ENCODE peak calls at places on chromosome 18, in nine cellular contexts. One of them, this sample, is unnamed.

GRCh38 chr18:12394428-12394827 is 13.3 kb upstream of the PRELID3A start:
- DNase-seq in GM20000: no peak
- DNase-seq in NCI-H774: no peak
- DNase-seq in foreskin fibroblast: peak
- DNase-seq in stimulated activated CD4-positive, alpha-beta T cell treated with anti-CD3 and anti-CD28 coated beads, Interleukin-1b, Interleukin-23, amount 100 ng/mL, for 1 hour: no peak
- DNase-seq in LHCN-M2: no peak
- DNase-seq in activated naive CD4-positive, alpha-beta T cell treated with anti-CD3 and anti-CD28 coated beads for 36 hours: peak
- DNase-seq in M059J: no peak
- DNase-seq in NCI-H1694 treated with DMSO at 0.1 percent for 48 hours: no peak
- DNase-seq in this sample: no peak

GRCh38 chr18:49613141-49613641 is 51.3 kb downstream of the LIPG start:
- DNase-seq in GM20000: no peak
- DNase-seq in NCI-H774: no peak
- DNase-seq in stimulated activated CD4-positive, alpha-beta T cell treated with anti-CD3 and anti-CD28 coated beads, Interleukin-1b, Interleukin-23, amount 100 ng/mL, for 1 hour: no peak
- DNase-seq in activated naive CD4-positive, alpha-beta T cell treated with anti-CD3 and anti-CD28 coated beads for 36 hours: no peak
- DNase-seq in foreskin fibroblast: no peak
- DNase-seq in NCI-H1694 treated with DMSO at 0.1 percent for 48 hours: no peak
- DNase-seq in M059J: peak
- DNase-seq in LHCN-M2: no peak
- DNase-seq in this sample: no peak

GRCh38 chr18:23057096-23057495 is 78.2 kb upstream of the CABLES1 start:
- DNase-seq in foreskin fibroblast: no peak
- DNase-seq in activated naive CD4-positive, alpha-beta T cell treated with anti-CD3 and anti-CD28 coated beads for 36 hours: no peak
- DNase-seq in NCI-H774: no peak
- DNase-seq in LHCN-M2: no peak
- DNase-seq in stimulated activated CD4-positive, alpha-beta T cell treated with anti-CD3 and anti-CD28 coated beads, Interleukin-1b, Interleukin-23, amount 100 ng/mL, for 1 hour: no peak
- DNase-seq in M059J: no peak
- DNase-seq in NCI-H1694 treated with DMSO at 0.1 percent for 48 hours: no peak
- DNase-seq in GM20000: no peak
- DNase-seq in this sample: no peak

GRCh38 chr18:59414254-59414653 is 55.2 kb upstream of the LMAN1 start:
- DNase-seq in activated naive CD4-positive, alpha-beta T cell treated with anti-CD3 and anti-CD28 coated beads for 36 hours: no peak
- DNase-seq in stimulated activated CD4-positive, alpha-beta T cell treated with anti-CD3 and anti-CD28 coated beads, Interleukin-1b, Interleukin-23, amount 100 ng/mL, for 1 hour: no peak
- DNase-seq in GM20000: no peak
- DNase-seq in foreskin fibroblast: no peak
- DNase-seq in LHCN-M2: no peak
- DNase-seq in NCI-H774: no peak
- DNase-seq in M059J: no peak
- DNase-seq in NCI-H1694 treated with DMSO at 0.1 percent for 48 hours: no peak
- DNase-seq in this sample: no peak

GRCh38 chr18:31217038-31217437 is 54.4 kb upstream of the DSC1 start:
- DNase-seq in activated naive CD4-positive, alpha-beta T cell treated with anti-CD3 and anti-CD28 coated beads for 36 hours: no peak
- DNase-seq in M059J: no peak
- DNase-seq in NCI-H774: no peak
- DNase-seq in NCI-H1694 treated with DMSO at 0.1 percent for 48 hours: no peak
- DNase-seq in GM20000: no peak
- DNase-seq in foreskin fibroblast: no peak
- DNase-seq in LHCN-M2: no peak
- DNase-seq in stimulated activated CD4-positive, alpha-beta T cell treated with anti-CD3 and anti-CD28 coated beads, Interleukin-1b, Interleukin-23, amount 100 ng/mL, for 1 hour: no peak
- DNase-seq in this sample: no peak

GRCh38 chr18:61394983-61395382 is 61.8 kb downstream of the CDH20 start:
- DNase-seq in foreskin fibroblast: no peak
- DNase-seq in activated naive CD4-positive, alpha-beta T cell treated with anti-CD3 and anti-CD28 coated beads for 36 hours: no peak
- DNase-seq in GM20000: no peak
- DNase-seq in LHCN-M2: no peak
- DNase-seq in stimulated activated CD4-positive, alpha-beta T cell treated with anti-CD3 and anti-CD28 coated beads, Interleukin-1b, Interleukin-23, amount 100 ng/mL, for 1 hour: no peak
- DNase-seq in NCI-H1694 treated with DMSO at 0.1 percent for 48 hours: no peak
- DNase-seq in NCI-H774: no peak
- DNase-seq in M059J: no peak
- DNase-seq in this sample: no peak

GRCh38 chr18:41226186-41226585 is 728.8 kb upstream of the PIK3C3 start:
- DNase-seq in stimulated activated CD4-positive, alpha-beta T cell treated with anti-CD3 and anti-CD28 coated beads, Interleukin-1b, Interleukin-23, amount 100 ng/mL, for 1 hour: no peak
- DNase-seq in activated naive CD4-positive, alpha-beta T cell treated with anti-CD3 and anti-CD28 coated beads for 36 hours: no peak
- DNase-seq in NCI-H774: no peak
- DNase-seq in foreskin fibroblast: peak
- DNase-seq in NCI-H1694 treated with DMSO at 0.1 percent for 48 hours: no peak
- DNase-seq in LHCN-M2: no peak
- DNase-seq in GM20000: no peak
- DNase-seq in M059J: peak
- DNase-seq in this sample: no peak

GRCh38 chr18:77983270-77983669 is 733.6 kb downstream of the GALR1 start:
- DNase-seq in M059J: no peak
- DNase-seq in NCI-H1694 treated with DMSO at 0.1 percent for 48 hours: no peak
- DNase-seq in LHCN-M2: no peak
- DNase-seq in stimulated activated CD4-positive, alpha-beta T cell treated with anti-CD3 and anti-CD28 coated beads, Interleukin-1b, Interleukin-23, amount 100 ng/mL, for 1 hour: no peak
- DNase-seq in foreskin fibroblast: no peak
- DNase-seq in activated naive CD4-positive, alpha-beta T cell treated with anti-CD3 and anti-CD28 coated beads for 36 hours: no peak
- DNase-seq in GM20000: no peak
- DNase-seq in NCI-H774: no peak
- DNase-seq in this sample: no peak

GRCh38 chr18:7367336-7367735 is 136.4 kb downstream of the LRRC30 start:
- DNase-seq in NCI-H1694 treated with DMSO at 0.1 percent for 48 hours: no peak
- DNase-seq in stimulated activated CD4-positive, alpha-beta T cell treated with anti-CD3 and anti-CD28 coated beads, Interleukin-1b, Interleukin-23, amount 100 ng/mL, for 1 hour: no peak
- DNase-seq in foreskin fibroblast: no peak
- DNase-seq in LHCN-M2: no peak
- DNase-seq in GM20000: no peak
- DNase-seq in NCI-H774: no peak
- DNase-seq in activated naive CD4-positive, alpha-beta T cell treated with anti-CD3 and anti-CD28 coated beads for 36 hours: no peak
- DNase-seq in M059J: peak
- DNase-seq in this sample: no peak

GRCh38 chr18:49016648-49017539 is 66.1 kb upstream of the SMAD7 start:
- DNase-seq in stimulated activated CD4-positive, alpha-beta T cell treated with anti-CD3 and anti-CD28 coated beads, Interleukin-1b, Interleukin-23, amount 100 ng/mL, for 1 hour: no peak
- DNase-seq in LHCN-M2: peak
- DNase-seq in GM20000: no peak
- DNase-seq in activated naive CD4-positive, alpha-beta T cell treated with anti-CD3 and anti-CD28 coated beads for 36 hours: no peak
- DNase-seq in NCI-H774: no peak
- DNase-seq in NCI-H1694 treated with DMSO at 0.1 percent for 48 hours: no peak
- DNase-seq in M059J: peak
- DNase-seq in foreskin fibroblast: peak
- DNase-seq in this sample: peak

GRCh38 chr18:38453880-38454279 is 888.3 kb upstream of the CELF4 start:
- DNase-seq in NCI-H1694 treated with DMSO at 0.1 percent for 48 hours: no peak
- DNase-seq in M059J: no peak
- DNase-seq in GM20000: no peak
- DNase-seq in NCI-H774: no peak
- DNase-seq in LHCN-M2: no peak
- DNase-seq in activated naive CD4-positive, alpha-beta T cell treated with anti-CD3 and anti-CD28 coated beads for 36 hours: no peak
- DNase-seq in stimulated activated CD4-positive, alpha-beta T cell treated with anti-CD3 and anti-CD28 coated beads, Interleukin-1b, Interleukin-23, amount 100 ng/mL, for 1 hour: no peak
- DNase-seq in foreskin fibroblast: no peak
- DNase-seq in this sample: no peak

GRCh38 chr18:66439207-66439606 is 164.7 kb downstream of the CDH19 start:
- DNase-seq in GM20000: no peak
- DNase-seq in NCI-H774: no peak
- DNase-seq in foreskin fibroblast: no peak
- DNase-seq in stimulated activated CD4-positive, alpha-beta T cell treated with anti-CD3 and anti-CD28 coated beads, Interleukin-1b, Interleukin-23, amount 100 ng/mL, for 1 hour: no peak
- DNase-seq in M059J: no peak
- DNase-seq in NCI-H1694 treated with DMSO at 0.1 percent for 48 hours: no peak
- DNase-seq in LHCN-M2: no peak
- DNase-seq in activated naive CD4-positive, alpha-beta T cell treated with anti-CD3 and anti-CD28 coated beads for 36 hours: no peak
- DNase-seq in this sample: no peak

GRCh38 chr18:72993245-72993644 is 125.5 kb upstream of the NETO1 start:
- DNase-seq in stimulated activated CD4-positive, alpha-beta T cell treated with anti-CD3 and anti-CD28 coated beads, Interleukin-1b, Interleukin-23, amount 100 ng/mL, for 1 hour: no peak
- DNase-seq in GM20000: no peak
- DNase-seq in activated naive CD4-positive, alpha-beta T cell treated with anti-CD3 and anti-CD28 coated beads for 36 hours: no peak
- DNase-seq in LHCN-M2: no peak
- DNase-seq in NCI-H774: no peak
- DNase-seq in NCI-H1694 treated with DMSO at 0.1 percent for 48 hours: no peak
- DNase-seq in foreskin fibroblast: no peak
- DNase-seq in M059J: no peak
- DNase-seq in this sample: no peak

GRCh38 chr18:45834303-45834702 is 8.8 kb downstream of the SIGLEC15 start:
- DNase-seq in M059J: no peak
- DNase-seq in LHCN-M2: no peak
- DNase-seq in GM20000: no peak
- DNase-seq in foreskin fibroblast: no peak
- DNase-seq in stimulated activated CD4-positive, alpha-beta T cell treated with anti-CD3 and anti-CD28 coated beads, Interleukin-1b, Interleukin-23, amount 100 ng/mL, for 1 hour: no peak
- DNase-seq in NCI-H1694 treated with DMSO at 0.1 percent for 48 hours: peak
- DNase-seq in activated naive CD4-positive, alpha-beta T cell treated with anti-CD3 and anti-CD28 coated beads for 36 hours: no peak
- DNase-seq in NCI-H774: no peak
- DNase-seq in this sample: no peak

GRCh38 chr18:36454258-36454657 is 156.7 kb downstream of the FHOD3 start:
- DNase-seq in LHCN-M2: no peak
- DNase-seq in NCI-H774: no peak
- DNase-seq in activated naive CD4-positive, alpha-beta T cell treated with anti-CD3 and anti-CD28 coated beads for 36 hours: no peak
- DNase-seq in foreskin fibroblast: no peak
- DNase-seq in M059J: no peak
- DNase-seq in GM20000: no peak
- DNase-seq in stimulated activated CD4-positive, alpha-beta T cell treated with anti-CD3 and anti-CD28 coated beads, Interleukin-1b, Interleukin-23, amount 100 ng/mL, for 1 hour: no peak
- DNase-seq in NCI-H1694 treated with DMSO at 0.1 percent for 48 hours: no peak
- DNase-seq in this sample: no peak

GRCh38 chr18:10010611-10011015 is 96.8 kb downstream of the VAPA start:
- DNase-seq in stimulated activated CD4-positive, alpha-beta T cell treated with anti-CD3 and anti-CD28 coated beads, Interleukin-1b, Interleukin-23, amount 100 ng/mL, for 1 hour: no peak
- DNase-seq in GM20000: no peak
- DNase-seq in NCI-H774: no peak
- DNase-seq in foreskin fibroblast: peak
- DNase-seq in M059J: peak
- DNase-seq in activated naive CD4-positive, alpha-beta T cell treated with anti-CD3 and anti-CD28 coated beads for 36 hours: no peak
- DNase-seq in LHCN-M2: peak
- DNase-seq in NCI-H1694 treated with DMSO at 0.1 percent for 48 hours: no peak
- DNase-seq in this sample: peak

GRCh38 chr18:46236156-46236555 is 132.0 kb downstream of the HAUS1 start:
- DNase-seq in M059J: no peak
- DNase-seq in LHCN-M2: no peak
- DNase-seq in stimulated activated CD4-positive, alpha-beta T cell treated with anti-CD3 and anti-CD28 coated beads, Interleukin-1b, Interleukin-23, amount 100 ng/mL, for 1 hour: no peak
- DNase-seq in GM20000: no peak
- DNase-seq in activated naive CD4-positive, alpha-beta T cell treated with anti-CD3 and anti-CD28 coated beads for 36 hours: no peak
- DNase-seq in NCI-H1694 treated with DMSO at 0.1 percent for 48 hours: no peak
- DNase-seq in foreskin fibroblast: no peak
- DNase-seq in NCI-H774: no peak
- DNase-seq in this sample: no peak

GRCh38 chr18:62369129-62369644 is 44.1 kb downstream of the TNFRSF11A start:
- DNase-seq in NCI-H1694 treated with DMSO at 0.1 percent for 48 hours: no peak
- DNase-seq in stimulated activated CD4-positive, alpha-beta T cell treated with anti-CD3 and anti-CD28 coated beads, Interleukin-1b, Interleukin-23, amount 100 ng/mL, for 1 hour: no peak
- DNase-seq in NCI-H774: no peak
- DNase-seq in M059J: no peak
- DNase-seq in activated naive CD4-positive, alpha-beta T cell treated with anti-CD3 and anti-CD28 coated beads for 36 hours: no peak
- DNase-seq in LHCN-M2: no peak
- DNase-seq in foreskin fibroblast: no peak
- DNase-seq in GM20000: no peak
- DNase-seq in this sample: no peak

GRCh38 chr18:70490008-70490933 is 201.4 kb downstream of the SOCS6 start:
- DNase-seq in NCI-H774: peak
- DNase-seq in stimulated activated CD4-positive, alpha-beta T cell treated with anti-CD3 and anti-CD28 coated beads, Interleukin-1b, Interleukin-23, amount 100 ng/mL, for 1 hour: no peak
- DNase-seq in foreskin fibroblast: peak
- DNase-seq in activated naive CD4-positive, alpha-beta T cell treated with anti-CD3 and anti-CD28 coated beads for 36 hours: peak
- DNase-seq in GM20000: peak
- DNase-seq in NCI-H1694 treated with DMSO at 0.1 percent for 48 hours: peak
- DNase-seq in LHCN-M2: peak
- DNase-seq in M059J: peak
- DNase-seq in this sample: peak

GRCh38 chr18:6807504-6808257 is 78.2 kb downstream of the ARHGAP28 start:
- DNase-seq in LHCN-M2: peak
- DNase-seq in foreskin fibroblast: peak
- DNase-seq in M059J: no peak
- DNase-seq in GM20000: no peak
- DNase-seq in NCI-H1694 treated with DMSO at 0.1 percent for 48 hours: no peak
- DNase-seq in NCI-H774: no peak
- DNase-seq in activated naive CD4-positive, alpha-beta T cell treated with anti-CD3 and anti-CD28 coated beads for 36 hours: no peak
- DNase-seq in stimulated activated CD4-positive, alpha-beta T cell treated with anti-CD3 and anti-CD28 coated beads, Interleukin-1b, Interleukin-23, amount 100 ng/mL, for 1 hour: no peak
- DNase-seq in this sample: peak

GRCh38 chr18:62101236-62101635 is 85.6 kb downstream of the PIGN start:
- DNase-seq in NCI-H1694 treated with DMSO at 0.1 percent for 48 hours: no peak
- DNase-seq in activated naive CD4-positive, alpha-beta T cell treated with anti-CD3 and anti-CD28 coated beads for 36 hours: no peak
- DNase-seq in stimulated activated CD4-positive, alpha-beta T cell treated with anti-CD3 and anti-CD28 coated beads, Interleukin-1b, Interleukin-23, amount 100 ng/mL, for 1 hour: no peak
- DNase-seq in M059J: no peak
- DNase-seq in foreskin fibroblast: peak
- DNase-seq in GM20000: no peak
- DNase-seq in NCI-H774: no peak
- DNase-seq in LHCN-M2: no peak
- DNase-seq in this sample: no peak